ENCODE peak calls at places on chromosomes 1 and 21, in eight cellular contexts. One of them, this sample, is unnamed. For H3K4me1, the result is how much of the 10 kb centered on the place peaks cover.

GRCh38 chr21:45864436-45864835 is 117.1 kb upstream of the COL6A1 start:
- DNase-seq in fibroblast of lung: peak
- DNase-seq in sigmoid colon: no peak
- DNase-seq in DND-41: no peak
- DNase-seq in IMR-90: peak
- DNase-seq in Caco-2: no peak
- DNase-seq in A549: no peak
- DNase-seq in keratinocyte: no peak
- DNase-seq in this sample: no peak

GRCh38 chr1:192620096-192620495 is 15.9 kb upstream of the RGS13 start:
- DNase-seq in fibroblast of lung: no peak
- DNase-seq in sigmoid colon: no peak
- DNase-seq in DND-41: no peak
- DNase-seq in IMR-90: no peak
- DNase-seq in Caco-2: no peak
- DNase-seq in A549: no peak
- DNase-seq in keratinocyte: no peak
- DNase-seq in this sample: no peak

GRCh38 chr1:243268751-243269460 is 13.1 kb downstream of the SDCCAG8 start:
- DNase-seq in fibroblast of lung: peak
- DNase-seq in sigmoid colon: no peak
- DNase-seq in DND-41: no peak
- DNase-seq in IMR-90: peak
- DNase-seq in Caco-2: peak
- DNase-seq in A549: peak
- DNase-seq in keratinocyte: no peak
- DNase-seq in this sample: no peak

GRCh38 chr1:182080955-182081582 is 19.6 kb upstream of the ZNF648 start:
- DNase-seq in fibroblast of lung: peak
- DNase-seq in sigmoid colon: no peak
- DNase-seq in DND-41: peak
- DNase-seq in IMR-90: peak
- DNase-seq in Caco-2: no peak
- DNase-seq in A549: peak
- DNase-seq in keratinocyte: peak
- DNase-seq in this sample: no peak

GRCh38 chr1:6508154-6508875 is 16.8 kb upstream of the PLEKHG5 start:
- DNase-seq in fibroblast of lung: no peak
- DNase-seq in sigmoid colon: no peak
- DNase-seq in DND-41: no peak
- DNase-seq in IMR-90: no peak
- DNase-seq in Caco-2: no peak
- DNase-seq in A549: no peak
- DNase-seq in keratinocyte: no peak
- DNase-seq in this sample: no peak

GRCh38 chr1:56397811-56398231 is 181.5 kb downstream of the PLPP3 start:
- DNase-seq in fibroblast of lung: no peak
- DNase-seq in sigmoid colon: no peak
- DNase-seq in DND-41: no peak
- DNase-seq in IMR-90: peak
- DNase-seq in Caco-2: no peak
- DNase-seq in A549: no peak
- DNase-seq in keratinocyte: no peak
- DNase-seq in this sample: no peak

GRCh38 chr1:16237343-16237830 is 404 bp upstream of the CPLANE2 start:
- DNase-seq in fibroblast of lung: peak
- DNase-seq in sigmoid colon: peak
- DNase-seq in DND-41: no peak
- DNase-seq in IMR-90: peak
- DNase-seq in Caco-2: no peak
- DNase-seq in A549: no peak
- DNase-seq in keratinocyte: no peak
- DNase-seq in this sample: no peak

GRCh38 chr1:177310326-177310725 is 139.6 kb downstream of the BRINP2 start:
- DNase-seq in fibroblast of lung: peak
- DNase-seq in sigmoid colon: no peak
- DNase-seq in DND-41: no peak
- DNase-seq in IMR-90: no peak
- DNase-seq in Caco-2: no peak
- DNase-seq in A549: no peak
- DNase-seq in keratinocyte: no peak
- DNase-seq in this sample: no peak

GRCh38 chr1:61226791-61227567 is 144.6 kb downstream of the NFIA start:
- DNase-seq in fibroblast of lung: no peak
- DNase-seq in sigmoid colon: no peak
- DNase-seq in DND-41: no peak
- DNase-seq in IMR-90: no peak
- DNase-seq in Caco-2: no peak
- DNase-seq in A549: peak
- DNase-seq in keratinocyte: no peak
- DNase-seq in this sample: no peak

GRCh38 chr1:6426321-6426971 is 1.9 kb downstream of the ESPN start:
- DNase-seq in fibroblast of lung: no peak
- DNase-seq in sigmoid colon: no peak
- DNase-seq in DND-41: no peak
- DNase-seq in IMR-90: no peak
- DNase-seq in Caco-2: no peak
- DNase-seq in A549: no peak
- DNase-seq in keratinocyte: no peak
- DNase-seq in this sample: no peak

GRCh38 chr1:179599623-179600249 is 8.1 kb downstream of the TDRD5 start:
- DNase-seq in fibroblast of lung: peak
- DNase-seq in sigmoid colon: no peak
- DNase-seq in DND-41: no peak
- DNase-seq in IMR-90: peak
- DNase-seq in Caco-2: no peak
- DNase-seq in A549: peak
- DNase-seq in keratinocyte: no peak
- DNase-seq in this sample: no peak

GRCh38 chr1:193284219-193284618 is 97.8 kb upstream of the B3GALT2 start:
- DNase-seq in fibroblast of lung: no peak
- DNase-seq in sigmoid colon: no peak
- DNase-seq in DND-41: no peak
- DNase-seq in IMR-90: no peak
- DNase-seq in Caco-2: no peak
- DNase-seq in A549: no peak
- DNase-seq in keratinocyte: no peak
- DNase-seq in this sample: no peak

GRCh38 chr1:95122151-95122697 is 5.1 kb downstream of the TLCD4 start:
- DNase-seq in fibroblast of lung: no peak
- DNase-seq in sigmoid colon: no peak
- DNase-seq in DND-41: no peak
- DNase-seq in IMR-90: no peak
- DNase-seq in Caco-2: peak
- DNase-seq in A549: no peak
- DNase-seq in keratinocyte: no peak
- DNase-seq in this sample: no peak

DNA sequence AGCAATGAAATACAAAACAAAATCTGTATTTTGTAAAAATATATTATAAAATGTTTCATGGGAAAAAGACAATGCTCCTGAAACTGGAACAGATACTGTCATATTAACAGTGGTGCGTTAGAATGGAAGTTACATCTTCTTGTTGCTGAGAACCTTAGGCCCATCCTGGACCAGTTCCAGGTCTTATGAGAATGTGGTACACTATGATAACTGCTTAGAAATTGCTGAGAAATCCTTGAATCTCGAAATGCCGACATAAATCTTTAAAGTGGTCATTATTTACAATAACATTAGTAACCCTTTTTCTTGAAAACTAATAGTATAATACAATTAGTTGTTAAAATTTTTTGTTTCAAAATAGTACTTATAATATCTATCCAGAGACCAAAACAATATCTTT is 747.9 kb upstream of the NCAM2 start:
- DNase-seq in fibroblast of lung: no peak
- DNase-seq in sigmoid colon: no peak
- DNase-seq in DND-41: no peak
- DNase-seq in IMR-90: no peak
- DNase-seq in Caco-2: no peak
- DNase-seq in A549: no peak
- DNase-seq in keratinocyte: no peak
- DNase-seq in this sample: no peak
- H3K4me1 ChIP-seq in fibroblast of lung: under half
- H3K4me1 ChIP-seq in sigmoid colon: under half
- H3K4me1 ChIP-seq in DND-41: under half
- H3K4me1 ChIP-seq in IMR-90: under half
- H3K4me1 ChIP-seq in Caco-2: under half
- H3K4me1 ChIP-seq in A549: under half
- H3K4me1 ChIP-seq in keratinocyte: under half
- H3K4me1 ChIP-seq in this sample: under half

DNA sequence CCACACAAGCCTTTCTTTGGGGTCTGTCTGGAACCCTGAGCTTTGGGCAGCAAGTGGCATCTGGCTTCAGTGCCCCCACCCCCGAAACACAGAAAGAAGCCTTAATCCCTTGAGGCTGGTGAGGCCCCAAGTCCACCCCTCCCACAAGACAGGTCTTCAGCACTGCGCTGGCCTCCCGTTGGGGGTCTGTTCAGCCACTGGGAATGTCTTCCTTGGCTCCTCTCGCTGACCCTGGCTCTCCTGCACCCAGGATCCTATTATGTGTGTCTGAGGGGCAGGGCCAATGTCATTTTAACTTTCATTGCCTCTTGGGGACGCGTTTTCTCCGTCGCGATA is 26.9 kb downstream of the ATP8B2 start:
- DNase-seq in fibroblast of lung: no peak
- DNase-seq in sigmoid colon: no peak
- DNase-seq in DND-41: no peak
- DNase-seq in IMR-90: no peak
- DNase-seq in Caco-2: no peak
- DNase-seq in A549: no peak
- DNase-seq in keratinocyte: no peak
- DNase-seq in this sample: no peak
- H3K4me3 ChIP-seq in fibroblast of lung: no peak
- H3K4me3 ChIP-seq in sigmoid colon: no peak
- H3K4me3 ChIP-seq in DND-41: no peak
- H3K4me3 ChIP-seq in IMR-90: no peak
- H3K4me3 ChIP-seq in Caco-2: peak
- H3K4me3 ChIP-seq in A549: no peak
- H3K4me3 ChIP-seq in keratinocyte: peak
- H3K4me3 ChIP-seq in this sample: peak

GRCh38 chr1:154327466-154328317 is 2.4 kb downstream of the ATP8B2 start:
- DNase-seq in fibroblast of lung: no peak
- DNase-seq in sigmoid colon: no peak
- DNase-seq in DND-41: peak
- DNase-seq in IMR-90: no peak
- DNase-seq in Caco-2: no peak
- DNase-seq in A549: no peak
- DNase-seq in keratinocyte: no peak
- DNase-seq in this sample: no peak
- H3K4me1 ChIP-seq in fibroblast of lung: under half
- H3K4me1 ChIP-seq in sigmoid colon: under half
- H3K4me1 ChIP-seq in DND-41: under half
- H3K4me1 ChIP-seq in IMR-90: under half
- H3K4me1 ChIP-seq in Caco-2: under half
- H3K4me1 ChIP-seq in A549: under half
- H3K4me1 ChIP-seq in keratinocyte: under half
- H3K4me1 ChIP-seq in this sample: half or more

GRCh38 chr1:8497196-8497878 is 179.4 kb downstream of the SLC45A1 start:
- DNase-seq in fibroblast of lung: no peak
- DNase-seq in sigmoid colon: no peak
- DNase-seq in DND-41: no peak
- DNase-seq in IMR-90: peak
- DNase-seq in Caco-2: no peak
- DNase-seq in A549: peak
- DNase-seq in keratinocyte: no peak
- DNase-seq in this sample: no peak
- H3K4me3 ChIP-seq in fibroblast of lung: no peak
- H3K4me3 ChIP-seq in sigmoid colon: no peak
- H3K4me3 ChIP-seq in DND-41: no peak
- H3K4me3 ChIP-seq in IMR-90: no peak
- H3K4me3 ChIP-seq in Caco-2: no peak
- H3K4me3 ChIP-seq in A549: no peak
- H3K4me3 ChIP-seq in keratinocyte: no peak
- H3K4me3 ChIP-seq in this sample: no peak

DNA sequence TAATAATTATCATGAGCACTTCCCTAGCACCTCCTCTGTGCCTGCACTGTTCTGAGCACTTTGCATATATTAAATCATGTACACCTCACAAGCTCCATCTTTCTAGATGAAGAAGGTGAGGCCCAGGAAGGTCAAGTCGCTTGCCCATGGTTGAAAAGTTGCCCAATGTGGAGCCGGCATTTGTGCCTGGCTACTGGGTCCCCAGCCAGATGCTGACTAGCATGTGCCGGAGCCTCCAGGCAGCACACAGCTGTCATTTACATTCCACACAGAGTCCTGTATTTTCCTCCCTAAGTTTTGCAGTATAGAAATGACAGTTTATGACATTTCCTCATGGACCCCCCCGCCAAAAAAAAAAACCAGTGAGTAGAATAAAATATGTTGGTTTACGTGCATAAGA is 94.3 kb downstream of the BCAR3 start:
- DNase-seq in fibroblast of lung: no peak
- DNase-seq in sigmoid colon: no peak
- DNase-seq in DND-41: no peak
- DNase-seq in IMR-90: no peak
- DNase-seq in Caco-2: no peak
- DNase-seq in A549: no peak
- DNase-seq in keratinocyte: no peak
- DNase-seq in this sample: no peak
- H3K4me1 ChIP-seq in fibroblast of lung: under half
- H3K4me1 ChIP-seq in sigmoid colon: under half
- H3K4me1 ChIP-seq in DND-41: under half
- H3K4me1 ChIP-seq in IMR-90: under half
- H3K4me1 ChIP-seq in Caco-2: half or more
- H3K4me1 ChIP-seq in A549: half or more
- H3K4me1 ChIP-seq in keratinocyte: under half
- H3K4me1 ChIP-seq in this sample: under half

This sample was measured in CD8-positive, alpha-beta memory T cell.